ENCODE peak calls at places on chromosomes 11 and 22, in four cellular contexts. R, J, N and H are unnamed samples.

GRCh38 chr11:16739326-16739875 is 954 bp downstream of the C11orf58 start:
- DNase-seq in N (no peak), J (no peak), R (peak; percentile 11), H (no peak)

GRCh38 chr11:101618691-101619090 is 34.9 kb upstream of the TRPC6 start:
- DNase-seq in J (no peak), N (no peak), R (peak; percentile 74), H (no peak)

GRCh38 chr22:46031561-46031960 is 54.6 kb upstream of the WNT7B start:
- DNase-seq in J (no peak), N (no peak), R (no peak), H (no peak)

GRCh38 chr11:54558919-54559318 is 44.9 kb downstream of the OR4C46 start:
- DNase-seq in N (no peak), J (no peak), R (peak; percentile 4), H (no peak)

GRCh38 chr11:72573380-72573949 is 100.8 kb downstream of the PDE2A start:
- DNase-seq in R (peak; percentile 59), N (no peak), J (peak; percentile 26), H (no peak)

GRCh38 chr22:47259049-47259448 is 496.6 kb downstream of the TBC1D22A start:
- DNase-seq in J (no peak), R (no peak), N (no peak), H (no peak)

GRCh38 chr11:70844387-70844786 is 408.0 kb downstream of the SHANK2 start:
- DNase-seq in R (no peak), J (no peak), N (no peak), H (no peak)

GRCh38 chr11:93936416-93936815 is 84.7 kb upstream of the HEPHL1 start:
- DNase-seq in N (no peak), J (no peak), R (peak; percentile 45), H (no peak)

GRCh38 chr22:49884503-49885260 is 31.0 kb downstream of the ZBED4 start:
- DNase-seq in N (no peak), J (no peak), R (no peak), H (no peak)

GRCh38 chr11:34183840-34184358 is 78.5 kb downstream of the NAT10 start:
- DNase-seq in N (no peak), R (no peak), J (no peak), H (no peak)

GRCh38 chr11:24567380-24567779 is 70.5 kb downstream of the LUZP2 start:
- DNase-seq in R (no peak), J (no peak), N (no peak), H (no peak)

GRCh38 chr11:65170058-65170534 is at the start of gene SPDYC:
- DNase-seq in R (no peak), J (no peak), N (no peak), H (no peak)

DNA sequence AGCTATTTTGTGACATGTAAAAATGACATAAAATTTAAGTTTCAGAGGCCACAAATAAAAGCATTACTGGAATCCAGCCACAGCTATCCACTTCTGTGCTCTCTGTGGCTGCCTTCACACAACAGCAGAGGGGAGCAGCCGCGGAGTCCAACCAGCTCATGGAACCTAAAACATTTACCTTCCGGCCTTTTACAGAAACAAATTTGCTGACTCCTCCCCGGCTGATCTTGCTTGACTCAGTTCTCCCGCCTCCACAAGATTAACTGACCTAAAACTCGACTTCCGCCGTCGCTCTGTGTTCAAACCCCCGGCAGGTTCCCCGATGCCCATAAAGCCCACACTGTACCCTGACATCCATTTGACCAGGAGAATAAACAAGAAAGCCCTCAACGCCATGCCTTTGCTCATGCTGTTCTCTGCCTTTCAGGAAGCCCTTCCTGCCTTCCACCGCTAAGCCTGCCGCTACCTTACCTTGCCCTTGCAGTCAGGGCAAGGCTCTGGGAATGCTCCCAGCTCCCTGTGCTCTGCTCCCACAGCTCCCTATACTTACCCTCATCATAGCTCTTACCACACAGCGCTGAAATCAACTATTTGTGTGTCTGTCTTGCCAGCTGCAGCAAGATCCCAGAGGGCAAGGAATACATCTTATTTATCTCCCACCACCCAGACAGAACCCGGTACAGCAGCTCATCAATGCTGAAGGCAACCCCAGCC is 35.4 kb downstream of the MICAL3 start:
- DNase-seq in N (no peak), R (no peak), J (no peak), H (no peak)
- H3K27ac ChIP-seq in N (peak overlapping the region; percentile 42), R (peak overlapping the region; percentile 47), J (no peak overlapping the region), H (no peak overlapping the region)

GRCh38 chr11:85771568-85771967 is 39.4 kb downstream of the SYTL2 start:
- DNase-seq in R (no peak), J (no peak), N (no peak), H (no peak)
- H3K27ac ChIP-seq in R (no peak overlapping the region), J (no peak overlapping the region), N (peak overlapping the region; percentile 55), H (no peak overlapping the region)

DNA sequence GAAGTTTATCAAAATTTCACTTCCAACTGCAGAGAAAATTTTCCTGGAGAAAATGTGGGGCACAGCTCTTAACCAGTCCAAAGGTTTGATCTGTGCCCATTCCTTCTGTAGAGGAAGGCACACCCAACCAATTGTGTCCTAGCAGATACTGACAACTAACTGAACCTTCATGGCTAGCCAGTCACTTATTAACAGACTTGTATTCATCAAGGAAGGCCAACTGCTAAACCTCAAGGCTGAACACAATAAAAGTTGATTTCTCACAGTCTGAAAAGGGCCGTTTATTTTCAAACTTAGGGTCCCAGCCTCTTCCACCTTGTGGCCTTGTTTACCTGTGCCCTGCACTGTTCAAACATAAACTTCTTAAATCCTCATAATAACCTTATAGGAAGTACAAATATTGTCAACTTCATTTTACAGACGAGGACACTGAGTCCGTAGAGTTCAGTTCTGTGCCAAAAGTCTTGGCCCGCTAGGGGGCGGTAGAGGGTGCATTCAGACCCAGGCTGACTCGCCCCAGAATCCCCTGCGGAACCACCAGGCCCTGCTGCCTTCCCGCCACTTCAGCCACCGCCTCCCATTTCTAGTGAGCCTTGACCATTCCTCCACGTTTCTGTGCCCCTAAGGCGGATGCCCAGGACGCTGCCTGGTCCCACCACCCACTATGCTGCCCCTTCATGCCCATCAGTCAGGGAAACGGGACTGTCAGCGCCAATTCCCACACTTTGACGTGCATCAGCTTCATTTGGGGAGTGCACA is 19.3 kb downstream of the SYT13 start:
- DNase-seq in N (no peak), J (no peak), R (no peak), H (no peak)
- H3K27ac ChIP-seq in N (no peak overlapping the region), J (no peak overlapping the region), R (no peak overlapping the region), H (no peak overlapping the region)

GRCh38 chr11:41394562-41395160 is 64.8 kb downstream of the LRRC4C start:
- DNase-seq in R (no peak), N (no peak), J (no peak), H (no peak)

GRCh38 chr11:41403462-41403861 is 56.0 kb downstream of the LRRC4C start:
- DNase-seq in R (no peak), N (no peak), J (no peak), H (no peak)

GRCh38 chr11:41398175-41398574 is 61.3 kb downstream of the LRRC4C start:
- DNase-seq in N (no peak), R (peak; percentile 3), J (no peak), H (no peak)

GRCh38 chr11:41404109-41404508 is 55.3 kb downstream of the LRRC4C start:
- DNase-seq in N (no peak), R (no peak), J (no peak), H (no peak)

DNA sequence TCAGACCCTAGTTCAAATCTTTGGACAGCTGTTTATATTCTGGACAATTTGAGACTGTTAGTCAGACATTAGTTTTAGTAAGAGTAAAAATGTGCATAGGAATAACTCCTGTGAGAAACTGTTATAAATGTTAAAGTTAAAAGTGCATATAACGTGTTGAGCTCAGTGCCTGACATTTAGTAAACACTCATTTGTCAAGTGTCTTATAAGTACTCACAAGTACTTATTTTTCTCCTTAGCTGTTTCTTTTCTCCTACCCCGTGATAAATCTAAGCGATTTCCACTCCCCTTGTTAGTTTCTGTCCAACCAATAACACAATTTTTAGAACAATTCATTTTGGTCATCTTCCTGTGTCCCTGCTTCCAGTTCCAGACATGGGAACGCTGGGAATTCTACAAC is 59.3 kb downstream of the LRRC4C start:
- DNase-seq in N (no peak), R (no peak), J (no peak), H (no peak)
- H3K27ac ChIP-seq in N (no peak overlapping the region), R (no peak overlapping the region), J (no peak overlapping the region), H (no peak overlapping the region)

GRCh38 chr11:15707971-15708370 is 593.2 kb downstream of the INSC start:
- DNase-seq in R (peak; percentile 9), J (peak; percentile 65), N (peak; percentile 72), H (no peak)
- H3K27ac ChIP-seq in R (no peak overlapping the region), J (peak overlapping the region; percentile 56), N (no peak overlapping the region), H (no peak overlapping the region)

DNA sequence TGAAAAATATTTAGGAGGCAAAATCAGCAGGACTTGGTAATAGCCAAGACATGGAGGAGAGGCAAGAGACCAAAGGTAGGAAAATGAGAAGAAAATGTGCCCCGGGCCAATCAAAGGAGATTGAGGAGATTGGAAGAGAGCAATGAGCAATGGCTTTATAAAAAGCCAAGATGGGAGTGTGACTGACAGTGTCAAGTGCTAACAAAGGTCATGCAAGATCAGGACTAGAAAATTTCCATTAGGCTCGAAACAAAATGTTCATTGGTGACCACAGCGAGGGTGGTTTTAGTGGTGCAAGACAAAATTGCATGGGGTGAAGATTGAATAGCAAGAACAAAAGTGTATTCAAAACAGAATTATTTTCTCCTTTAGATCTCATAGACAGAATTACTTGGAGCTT is 45.2 kb upstream of the TBCEL start:
- DNase-seq in R (no peak), J (no peak), N (no peak), H (no peak)
- H3K27ac ChIP-seq in R (no peak overlapping the region), J (no peak overlapping the region), N (no peak overlapping the region), H (no peak overlapping the region)

DNA sequence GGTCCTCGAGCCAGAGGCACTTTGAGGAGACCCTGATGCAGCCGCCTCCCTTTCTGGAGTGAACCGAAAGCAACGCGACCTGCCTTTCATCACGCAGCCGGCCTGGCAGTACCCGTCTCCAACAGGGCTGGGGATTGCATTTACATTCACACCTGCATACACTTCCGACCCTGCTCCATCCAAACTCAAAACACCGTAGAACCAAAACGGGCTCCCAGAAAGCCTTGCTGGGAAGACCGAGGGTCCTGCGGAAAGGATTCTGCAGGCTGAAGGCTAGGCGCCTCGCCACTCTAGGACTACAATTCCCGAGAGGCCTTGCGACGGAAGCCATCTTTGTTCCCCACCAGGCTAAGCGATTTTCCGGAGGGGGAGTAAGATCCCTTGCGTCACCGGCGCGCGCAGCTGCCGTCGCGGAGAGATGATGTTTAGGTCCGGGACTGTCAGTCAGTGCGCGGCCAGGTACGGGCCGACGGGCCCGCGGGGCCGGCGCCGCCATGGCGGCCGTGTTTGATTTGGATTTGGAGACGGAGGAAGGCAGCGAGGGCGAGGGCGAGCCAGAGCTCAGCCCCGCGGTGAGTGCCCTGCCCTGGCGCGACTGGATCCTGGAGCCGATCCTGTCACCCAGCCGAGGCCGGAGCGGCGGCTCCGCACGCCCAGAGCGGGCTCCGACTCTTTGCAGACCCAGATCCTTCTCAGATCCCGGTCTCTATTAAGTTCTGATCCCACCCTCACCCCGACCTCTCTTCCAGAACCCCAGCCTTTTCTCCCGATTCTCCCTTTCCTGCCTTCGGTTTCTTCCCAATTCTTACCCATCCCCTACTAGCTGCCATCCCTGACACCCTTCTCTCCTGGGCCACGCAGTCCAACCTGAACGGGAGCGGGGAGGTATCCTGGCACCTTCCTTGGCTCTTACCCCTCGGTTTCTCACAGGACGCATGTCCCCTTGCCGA is at the start of gene RPS6KB2:
- DNase-seq in J (peak; percentile 99), R (peak; percentile 99), N (peak; percentile 100), H (peak; percentile 95)
- H3K27ac ChIP-seq in J (peak within 1 kb of the TSS; percentile 79), R (peak within 1 kb of the TSS; percentile 18), N (peak within 1 kb of the TSS; percentile 96), H (peak within 1 kb of the TSS; percentile 95)

GRCh38 chr11:19777342-19778102 is 64.9 kb downstream of the NAV2 start:
- DNase-seq in N (no peak), J (peak; percentile 25), R (peak; percentile 60), H (no peak)
- H3K27ac ChIP-seq in N (peak overlapping the region; percentile 82), J (peak overlapping the region; percentile 72), R (peak overlapping the region; percentile 42), H (no peak overlapping the region)